ENCODE peak calls at places on chromosomes 1 and 21, in five cellular contexts. F is heart right ventricle, X is fibroblast of lung, H is thoracic aorta, O is RWPE1. I is an unnamed sample.
A peak's percentile ranks its signal among the peaks of the same experiment; 100 is the strongest.

GRCh38 chr1:174911626-174912025 is 88.1 kb upstream of the CACYBP start:
- DNase-seq in F (no peak), O (no peak), X (no peak), H (no peak), I (no peak)

GRCh38 chr1:237556911-237557310 is 333.8 kb downstream of the ZP4 start:
- DNase-seq in H (no peak), X (no peak), O (no peak), F (no peak), I (no peak)

GRCh38 chr1:203451849-203452784 is 23.5 kb upstream of the PRELP start:
- DNase-seq in X (no peak), H (no peak), F (no peak), O (no peak), I (no peak)

GRCh38 chr1:173479649-173480048 is 2.5 kb downstream of the PRDX6 start:
- DNase-seq in X (peak; percentile 42), H (no peak), F (no peak), O (no peak), I (no peak)

GRCh38 chr1:203557390-203557789 is 63.4 kb downstream of the OPTC start:
- DNase-seq in F (peak; percentile 71), H (peak; percentile 55), X (peak; percentile 88), O (peak; percentile 68), I (no peak)

GRCh38 chr1:205832326-205832751 is 17.6 kb downstream of the PM20D1 start:
- DNase-seq in H (no peak), X (no peak), O (no peak), F (no peak), I (no peak)

GRCh38 chr1:170146861-170147260 is 1.1 kb downstream of the NTMT2 start:
- DNase-seq in O (no peak), H (no peak), F (no peak), X (peak; percentile 20), I (no peak)

GRCh38 chr21:33747420-33747819 is 105.1 kb downstream of the ITSN1 start:
- DNase-seq in X (no peak), F (no peak), H (no peak), O (no peak), I (no peak)

GRCh38 chr1:50970927-50971582 is 1.0 kb downstream of the CDKN2C start:
- DNase-seq in H (no peak), F (no peak), X (no peak), O (peak; percentile 9), I (no peak)

GRCh38 chr1:193019442-193020026 is 39.6 kb downstream of the UCHL5 start:
- DNase-seq in F (no peak), O (peak; percentile 44), H (no peak), X (peak; percentile 55), I (no peak)

GRCh38 chr1:224014328-224014649 is 99.6 kb upstream of the FBXO28 start:
- DNase-seq in O (no peak), F (no peak), H (no peak), X (peak; percentile 42), I (no peak)

GRCh38 chr1:69567847-69568434 is at the start of gene LRRC7:
- DNase-seq in O (no peak), H (no peak), F (peak; percentile 14), X (peak; percentile 23), I (peak; percentile 79)

GRCh38 chr1:202034683-202035462 is 24.5 kb downstream of the ELF3 start:
- DNase-seq in O (peak; percentile 95), H (peak; percentile 75), F (peak; percentile 65), X (peak; percentile 97), I (peak; percentile 92)

GRCh38 chr1:218742478-218743260 is 397.5 kb downstream of the TGFB2 start:
- DNase-seq in F (no peak), X (peak; percentile 10), H (no peak), O (peak; percentile 13), I (no peak)

GRCh38 chr1:89870998-89871397 is 50.2 kb downstream of the LRRC8D start:
- DNase-seq in X (no peak), H (no peak), O (no peak), F (no peak), I (no peak)

GRCh38 chr1:234610582-234611152 is 689 bp upstream of the IRF2BP2 start:
- DNase-seq in X (peak; percentile 94), H (peak; percentile 77), F (peak; percentile 97), O (peak; percentile 89), I (peak; percentile 98)

GRCh38 chr1:68623700-68624099 is 126.8 kb upstream of the DEPDC1 start:
- DNase-seq in F (peak; percentile 25), X (peak; percentile 10), O (no peak), H (no peak), I (no peak)

GRCh38 chr21:42474043-42474831 is 21.8 kb downstream of the RSPH1 start:
- DNase-seq in H (no peak), X (peak; percentile 5), O (peak; percentile 83), F (no peak), I (no peak)

GRCh38 chr1:97254731-97255463 is 533.3 kb downstream of the PTBP2 start:
- DNase-seq in X (peak; percentile 86), F (no peak), H (no peak), O (no peak), I (no peak)

GRCh38 chr1:207841318-207841717 is 69.6 kb downstream of the CD34 start:
- DNase-seq in F (no peak), H (no peak), O (no peak), X (no peak), I (no peak)

GRCh38 chr1:159007734-159008133 is 2.0 kb upstream of the IFI16 start:
- DNase-seq in H (no peak), O (no peak), X (no peak), F (no peak), I (no peak)

GRCh38 chr1:110428961-110429360 is 21.5 kb upstream of the LAMTOR5 start:
- DNase-seq in O (no peak), F (no peak), H (no peak), X (no peak), I (no peak)

GRCh38 chr21:42705346-42705745 is 51.9 kb downstream of the PDE9A start:
- DNase-seq in X (no peak), H (no peak), O (no peak), F (no peak), I (no peak)

GRCh38 chr1:58874757-58875755 is 91.2 kb upstream of the JUN start:
- DNase-seq in O (no peak), H (no peak), X (peak; percentile 83), F (peak; percentile 46), I (no peak)

GRCh38 chr1:226948480-226948879 is 8.4 kb downstream of the COQ8A start:
- DNase-seq in H (no peak), X (no peak), O (no peak), F (no peak), I (no peak)

DNA sequence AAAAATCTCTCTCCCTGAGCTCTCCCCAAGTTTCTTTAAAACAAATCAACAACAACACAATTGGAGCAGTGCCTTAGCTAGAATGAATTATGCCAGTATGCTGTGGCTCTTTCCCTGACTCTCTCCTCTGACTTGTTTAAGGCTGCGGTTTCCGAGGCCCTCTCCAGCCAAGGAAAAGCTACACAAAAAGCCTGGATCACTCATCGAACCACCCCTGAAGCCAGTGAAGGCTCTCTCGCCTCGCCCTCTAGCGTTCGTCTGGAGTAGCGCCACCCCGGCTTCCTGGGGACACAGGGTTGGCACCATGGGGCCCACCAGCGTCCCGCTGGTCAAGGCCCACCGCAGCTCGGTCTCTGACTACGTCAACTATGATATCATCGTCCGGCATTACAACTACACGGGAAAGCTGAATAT is 1.9 kb downstream of the S1PR1 start:
- DNase-seq in F (peak; percentile 89), O (peak; percentile 84), H (peak; percentile 68), X (peak; percentile 89), I (peak; percentile 95)
- H3K27ac ChIP-seq in F (peak overlapping the region; percentile 96), O (no peak overlapping the region), H (no peak overlapping the region), X (peak overlapping the region; percentile 10), I (peak overlapping the region; percentile 65)

DNA sequence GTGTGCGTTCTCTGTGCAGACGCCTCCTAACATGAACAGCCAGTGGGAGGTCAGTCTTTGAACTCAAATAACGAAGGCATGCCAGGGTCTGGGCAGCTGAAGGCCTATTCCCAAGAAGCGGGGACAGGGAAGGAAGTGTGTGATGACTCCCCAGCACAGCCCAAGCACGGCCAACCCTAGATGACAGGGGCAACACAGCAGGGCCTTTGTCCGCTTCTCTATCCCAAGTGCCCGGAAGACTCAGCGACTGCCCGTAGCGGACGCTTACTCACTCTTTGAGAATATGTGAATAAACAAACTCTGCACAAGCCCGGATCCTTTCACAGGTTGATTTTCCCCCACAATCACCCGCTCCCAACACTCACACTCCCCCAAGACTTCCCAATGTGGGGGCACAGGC is 11.2 kb downstream of the C1orf198 start:
- DNase-seq in X (peak; percentile 86), H (peak; percentile 41), O (no peak), F (no peak), I (peak; percentile 68)
- H3K27ac ChIP-seq in X (peak overlapping the region; percentile 65), H (peak overlapping the region; percentile 82), O (no peak overlapping the region), F (no peak overlapping the region), I (peak overlapping the region; percentile 43)

GRCh38 chr21:44856131-44856530 is 17.4 kb downstream of the PTTG1IP start:
- DNase-seq in H (no peak), F (no peak), O (no peak), X (no peak), I (no peak)

GRCh38 chr21:44855572-44855971 is 17.9 kb downstream of the PTTG1IP start:
- DNase-seq in X (no peak), O (no peak), H (no peak), F (no peak), I (peak; percentile 61)

GRCh38 chr21:44858791-44859190 is 14.7 kb downstream of the PTTG1IP start:
- DNase-seq in X (no peak), H (no peak), F (peak; percentile 9), O (no peak), I (peak; percentile 59)

GRCh38 chr21:44858291-44858690 is 15.2 kb downstream of the PTTG1IP start:
- DNase-seq in O (no peak), F (no peak), H (no peak), X (no peak), I (peak; percentile 57)

GRCh38 chr21:44857127-44857892 is 16.2 kb downstream of the PTTG1IP start:
- DNase-seq in X (no peak), O (no peak), H (no peak), F (no peak), I (peak; percentile 49)
- H3K27ac ChIP-seq in X (no peak overlapping the region), O (no peak overlapping the region), H (no peak overlapping the region), F (no peak overlapping the region), I (no peak overlapping the region)

DNA sequence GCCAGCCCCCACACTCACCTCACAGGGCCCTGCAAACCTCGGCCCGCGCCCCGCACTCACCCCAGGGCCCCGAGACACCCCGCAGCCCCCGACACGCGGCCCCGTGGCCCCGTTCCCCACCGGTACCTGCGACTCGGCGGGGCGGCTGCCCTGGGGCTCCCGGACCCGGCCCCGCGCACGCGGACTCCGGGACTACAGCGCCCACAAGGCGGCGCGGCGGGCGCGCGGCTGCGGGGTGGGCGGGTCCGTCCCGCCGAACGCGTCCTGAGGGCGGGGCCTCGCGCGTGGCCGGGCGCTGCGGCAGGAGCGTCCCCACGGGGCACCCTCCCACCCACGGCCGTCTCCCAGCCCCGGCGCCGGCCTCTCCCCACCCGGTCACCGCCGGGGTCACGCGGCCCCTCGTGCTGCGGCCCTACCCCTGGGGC is at the start of gene SLC19A1:
- DNase-seq in X (peak; percentile 47), O (peak; percentile 87), F (peak; percentile 80), H (no peak), I (peak; percentile 97)
- H3K27ac ChIP-seq in X (no peak within 1 kb of the TSS), O (peak within 1 kb of the TSS; percentile 67), F (peak within 1 kb of the TSS; percentile 31), H (no peak within 1 kb of the TSS), I (peak within 1 kb of the TSS; percentile 78)